ENCODE peak calls at places on chromosomes 4 and X, in four cellular contexts. Y, D, O and G are unnamed samples.

GRCh38 chr4:151486166-151486565 is 77.2 kb downstream of the FHIP1A start:
- DNase-seq in Y (no peak), O (no peak), D (no peak), G (no peak)

GRCh38 chr4:11004818-11005217 is 320.2 kb upstream of the CLNK start:
- DNase-seq in O (no peak), D (no peak), Y (no peak), G (no peak)

GRCh38 chr4:148369919-148370318 is 72.3 kb downstream of the NR3C2 start:
- DNase-seq in Y (no peak), O (no peak), D (no peak), G (no peak)

GRCh38 chr4:7647211-7647931 is 212.6 kb upstream of the PSAPL1 start:
- DNase-seq in O (no peak), Y (no peak), D (peak), G (no peak)

GRCh38 chr4:110959041-110959643 is 336.3 kb upstream of the PITX2 start:
- DNase-seq in D (no peak), O (no peak), Y (no peak), G (no peak)

GRCh38 chrX:45745479-45745878 is 544.8 kb upstream of the DIPK2B start:
- DNase-seq in Y (no peak), O (no peak), D (no peak), G (no peak)

GRCh38 chr4:8176547-8177399 is 18.2 kb upstream of the ABLIM2 start:
- DNase-seq in Y (peak), O (no peak), D (peak), G (peak)

GRCh38 chrX:103063191-103063845 is 653 bp downstream of the BEX1 start:
- DNase-seq in O (no peak), D (no peak), Y (peak), G (no peak)

GRCh38 chr4:159446266-159446976 is 343.5 kb downstream of the RAPGEF2 start:
- DNase-seq in Y (peak), D (no peak), O (no peak), G (no peak)

GRCh38 chr4:128006592-128006991 is 41.4 kb downstream of the ABHD18 start:
- DNase-seq in Y (no peak), O (no peak), D (no peak), G (no peak)

GRCh38 chrX:119852410-119853353 is at the start of gene UPF3B:
- DNase-seq in D (peak), Y (peak), O (peak), G (peak)

GRCh38 chrX:12693754-12694153 is 97.5 kb upstream of the PRPS2 start:
- DNase-seq in D (no peak), O (no peak), Y (no peak), G (no peak)

GRCh38 chrX:150694738-150695410 is 1.7 kb downstream of the MTMR1 start:
- DNase-seq in Y (no peak), O (no peak), D (no peak), G (no peak)

GRCh38 chr4:37687175-37687525 is 974 bp upstream of the RELL1 start:
- DNase-seq in Y (peak), O (no peak), D (no peak), G (no peak)